ENCODE peak calls at places on chromosomes 16 and 17, in seven cellular contexts. One of them, this sample, is unnamed.

GRCh38 chr16:10165643-10166042 is 16.6 kb downstream of the GRIN2A start:
- DNase-seq in Calu3: no peak
- DNase-seq in SHP77 treated with DMSO at 0.1 percent for 48 hours: no peak
- DNase-seq in substantia nigra: no peak
- DNase-seq in ELR: no peak
- DNase-seq in activated T-cell treated with anti-CD3 and anti-CD28 coated beads for 48 hours: no peak
- DNase-seq in heart left ventricle: no peak
- DNase-seq in this sample: no peak

GRCh38 chr16:66605177-66605999 is 884 bp downstream of the CMTM3 start:
- DNase-seq in ELR: peak
- DNase-seq in heart left ventricle: peak
- DNase-seq in substantia nigra: no peak
- DNase-seq in SHP77 treated with DMSO at 0.1 percent for 48 hours: no peak
- DNase-seq in activated T-cell treated with anti-CD3 and anti-CD28 coated beads for 48 hours: peak
- DNase-seq in Calu3: peak
- DNase-seq in this sample: no peak

GRCh38 chr17:8463089-8463488 is 27.4 kb downstream of the NDEL1 start:
- DNase-seq in ELR: no peak
- DNase-seq in substantia nigra: no peak
- DNase-seq in heart left ventricle: no peak
- DNase-seq in activated T-cell treated with anti-CD3 and anti-CD28 coated beads for 48 hours: no peak
- DNase-seq in Calu3: no peak
- DNase-seq in SHP77 treated with DMSO at 0.1 percent for 48 hours: no peak
- DNase-seq in this sample: no peak

GRCh38 chr17:12584727-12585126 is 81.0 kb upstream of the MYOCD start:
- DNase-seq in SHP77 treated with DMSO at 0.1 percent for 48 hours: no peak
- DNase-seq in heart left ventricle: no peak
- DNase-seq in Calu3: no peak
- DNase-seq in substantia nigra: no peak
- DNase-seq in ELR: no peak
- DNase-seq in activated T-cell treated with anti-CD3 and anti-CD28 coated beads for 48 hours: no peak
- DNase-seq in this sample: no peak

GRCh38 chr17:80789356-80789902 is 202.2 kb upstream of the CHMP6 start:
- DNase-seq in SHP77 treated with DMSO at 0.1 percent for 48 hours: no peak
- DNase-seq in ELR: peak
- DNase-seq in Calu3: peak
- DNase-seq in heart left ventricle: peak
- DNase-seq in activated T-cell treated with anti-CD3 and anti-CD28 coated beads for 48 hours: no peak
- DNase-seq in substantia nigra: no peak
- DNase-seq in this sample: no peak

GRCh38 chr17:80792373-80792781 is 199.3 kb upstream of the CHMP6 start:
- DNase-seq in activated T-cell treated with anti-CD3 and anti-CD28 coated beads for 48 hours: no peak
- DNase-seq in heart left ventricle: no peak
- DNase-seq in substantia nigra: no peak
- DNase-seq in ELR: no peak
- DNase-seq in Calu3: no peak
- DNase-seq in SHP77 treated with DMSO at 0.1 percent for 48 hours: no peak
- DNase-seq in this sample: no peak

GRCh38 chr17:57956311-57957119 is 1.3 kb upstream of the CUEDC1 start:
- DNase-seq in substantia nigra: no peak
- DNase-seq in Calu3: no peak
- DNase-seq in heart left ventricle: no peak
- DNase-seq in SHP77 treated with DMSO at 0.1 percent for 48 hours: no peak
- DNase-seq in activated T-cell treated with anti-CD3 and anti-CD28 coated beads for 48 hours: no peak
- DNase-seq in ELR: no peak
- DNase-seq in this sample: no peak

GRCh38 chr17:17577373-17577772 is 14.1 kb downstream of the PEMT start:
- DNase-seq in ELR: no peak
- DNase-seq in SHP77 treated with DMSO at 0.1 percent for 48 hours: no peak
- DNase-seq in Calu3: no peak
- DNase-seq in substantia nigra: no peak
- DNase-seq in heart left ventricle: no peak
- DNase-seq in activated T-cell treated with anti-CD3 and anti-CD28 coated beads for 48 hours: no peak
- DNase-seq in this sample: no peak

GRCh38 chr17:82266142-82266541 is 7.4 kb downstream of the CSNK1D start:
- DNase-seq in SHP77 treated with DMSO at 0.1 percent for 48 hours: no peak
- DNase-seq in ELR: no peak
- DNase-seq in heart left ventricle: no peak
- DNase-seq in activated T-cell treated with anti-CD3 and anti-CD28 coated beads for 48 hours: no peak
- DNase-seq in substantia nigra: no peak
- DNase-seq in Calu3: no peak
- DNase-seq in this sample: no peak

GRCh38 chr16:11876306-11876705 is 25.0 kb upstream of the RSL1D1 start:
- DNase-seq in substantia nigra: no peak
- DNase-seq in SHP77 treated with DMSO at 0.1 percent for 48 hours: no peak
- DNase-seq in ELR: no peak
- DNase-seq in Calu3: no peak
- DNase-seq in activated T-cell treated with anti-CD3 and anti-CD28 coated beads for 48 hours: no peak
- DNase-seq in heart left ventricle: no peak
- DNase-seq in this sample: no peak

GRCh38 chr17:418421-418751 is 65.8 kb upstream of the RPH3AL start:
- DNase-seq in heart left ventricle: no peak
- DNase-seq in substantia nigra: no peak
- DNase-seq in SHP77 treated with DMSO at 0.1 percent for 48 hours: no peak
- DNase-seq in ELR: no peak
- DNase-seq in Calu3: no peak
- DNase-seq in activated T-cell treated with anti-CD3 and anti-CD28 coated beads for 48 hours: no peak
- DNase-seq in this sample: no peak

GRCh38 chr17:41494524-41494923 is 4.8 kb upstream of the KRT36 start:
- DNase-seq in Calu3: no peak
- DNase-seq in ELR: peak
- DNase-seq in heart left ventricle: no peak
- DNase-seq in substantia nigra: no peak
- DNase-seq in SHP77 treated with DMSO at 0.1 percent for 48 hours: no peak
- DNase-seq in activated T-cell treated with anti-CD3 and anti-CD28 coated beads for 48 hours: no peak
- DNase-seq in this sample: no peak

GRCh38 chr17:67021196-67021595 is 23.2 kb upstream of the CACNG1 start:
- DNase-seq in Calu3: no peak
- DNase-seq in substantia nigra: no peak
- DNase-seq in heart left ventricle: no peak
- DNase-seq in SHP77 treated with DMSO at 0.1 percent for 48 hours: no peak
- DNase-seq in activated T-cell treated with anti-CD3 and anti-CD28 coated beads for 48 hours: no peak
- DNase-seq in ELR: no peak
- DNase-seq in this sample: no peak

GRCh38 chr17:75499313-75500022 is 15.9 kb downstream of the CASKIN2 start:
- DNase-seq in substantia nigra: no peak
- DNase-seq in ELR: no peak
- DNase-seq in SHP77 treated with DMSO at 0.1 percent for 48 hours: no peak
- DNase-seq in Calu3: no peak
- DNase-seq in heart left ventricle: no peak
- DNase-seq in activated T-cell treated with anti-CD3 and anti-CD28 coated beads for 48 hours: no peak
- DNase-seq in this sample: no peak

GRCh38 chr16:81451753-81452680 is 7.4 kb downstream of the CMIP start:
- DNase-seq in Calu3: no peak
- DNase-seq in SHP77 treated with DMSO at 0.1 percent for 48 hours: no peak
- DNase-seq in heart left ventricle: no peak
- DNase-seq in activated T-cell treated with anti-CD3 and anti-CD28 coated beads for 48 hours: no peak
- DNase-seq in ELR: no peak
- DNase-seq in substantia nigra: no peak
- DNase-seq in this sample: no peak

GRCh38 chr17:35878361-35878760 is 1.8 kb downstream of the CCL5 start:
- DNase-seq in ELR: no peak
- DNase-seq in activated T-cell treated with anti-CD3 and anti-CD28 coated beads for 48 hours: no peak
- DNase-seq in substantia nigra: no peak
- DNase-seq in Calu3: no peak
- DNase-seq in heart left ventricle: no peak
- DNase-seq in SHP77 treated with DMSO at 0.1 percent for 48 hours: no peak
- DNase-seq in this sample: no peak

GRCh38 chr16:525123-525519 is 2.4 kb upstream of the CAPN15 start:
- DNase-seq in ELR: no peak
- DNase-seq in heart left ventricle: no peak
- DNase-seq in SHP77 treated with DMSO at 0.1 percent for 48 hours: no peak
- DNase-seq in activated T-cell treated with anti-CD3 and anti-CD28 coated beads for 48 hours: no peak
- DNase-seq in Calu3: no peak
- DNase-seq in substantia nigra: no peak
- DNase-seq in this sample: no peak

GRCh38 chr16:20191566-20191965 is 117.9 kb upstream of the GPR139 start:
- DNase-seq in substantia nigra: no peak
- DNase-seq in ELR: no peak
- DNase-seq in activated T-cell treated with anti-CD3 and anti-CD28 coated beads for 48 hours: no peak
- DNase-seq in Calu3: no peak
- DNase-seq in SHP77 treated with DMSO at 0.1 percent for 48 hours: no peak
- DNase-seq in heart left ventricle: no peak
- DNase-seq in this sample: no peak

GRCh38 chr17:15184872-15185624 is 80.1 kb downstream of the PMP22 start:
- DNase-seq in substantia nigra: no peak
- DNase-seq in ELR: no peak
- DNase-seq in activated T-cell treated with anti-CD3 and anti-CD28 coated beads for 48 hours: no peak
- DNase-seq in heart left ventricle: no peak
- DNase-seq in SHP77 treated with DMSO at 0.1 percent for 48 hours: no peak
- DNase-seq in Calu3: no peak
- DNase-seq in this sample: no peak

GRCh38 chr17:1785925-1786324 is 24.1 kb downstream of the SERPINF1 start:
- DNase-seq in activated T-cell treated with anti-CD3 and anti-CD28 coated beads for 48 hours: no peak
- DNase-seq in substantia nigra: no peak
- DNase-seq in ELR: no peak
- DNase-seq in SHP77 treated with DMSO at 0.1 percent for 48 hours: no peak
- DNase-seq in Calu3: no peak
- DNase-seq in heart left ventricle: peak
- DNase-seq in this sample: no peak

GRCh38 chr16:57279780-57280638 is 4.5 kb downstream of the PLLP start:
- DNase-seq in Calu3: no peak
- DNase-seq in heart left ventricle: no peak
- DNase-seq in SHP77 treated with DMSO at 0.1 percent for 48 hours: no peak
- DNase-seq in ELR: no peak
- DNase-seq in activated T-cell treated with anti-CD3 and anti-CD28 coated beads for 48 hours: no peak
- DNase-seq in substantia nigra: no peak
- DNase-seq in this sample: no peak

GRCh38 chr17:37100231-37100630 is 151.5 kb downstream of the AATF start:
- DNase-seq in ELR: no peak
- DNase-seq in SHP77 treated with DMSO at 0.1 percent for 48 hours: no peak
- DNase-seq in heart left ventricle: no peak
- DNase-seq in activated T-cell treated with anti-CD3 and anti-CD28 coated beads for 48 hours: no peak
- DNase-seq in substantia nigra: no peak
- DNase-seq in Calu3: no peak
- DNase-seq in this sample: no peak

GRCh38 chr16:1461146-1461545 is 13.7 kb downstream of the CLCN7 start:
- DNase-seq in heart left ventricle: no peak
- DNase-seq in ELR: no peak
- DNase-seq in substantia nigra: no peak
- DNase-seq in activated T-cell treated with anti-CD3 and anti-CD28 coated beads for 48 hours: no peak
- DNase-seq in SHP77 treated with DMSO at 0.1 percent for 48 hours: no peak
- DNase-seq in Calu3: no peak
- DNase-seq in this sample: no peak

GRCh38 chr17:185445-186138 is 4.1 kb upstream of the DOC2B start:
- DNase-seq in heart left ventricle: peak
- DNase-seq in activated T-cell treated with anti-CD3 and anti-CD28 coated beads for 48 hours: no peak
- DNase-seq in substantia nigra: no peak
- DNase-seq in SHP77 treated with DMSO at 0.1 percent for 48 hours: no peak
- DNase-seq in Calu3: no peak
- DNase-seq in ELR: no peak
- DNase-seq in this sample: no peak

GRCh38 chr16:886084-886543 is 84.7 kb downstream of the LMF1 start:
- DNase-seq in activated T-cell treated with anti-CD3 and anti-CD28 coated beads for 48 hours: no peak
- DNase-seq in substantia nigra: no peak
- DNase-seq in Calu3: no peak
- DNase-seq in SHP77 treated with DMSO at 0.1 percent for 48 hours: no peak
- DNase-seq in heart left ventricle: no peak
- DNase-seq in ELR: no peak
- DNase-seq in this sample: no peak

GRCh38 chr17:69561462-69561861 is 147.0 kb downstream of the MAP2K6 start:
- DNase-seq in Calu3: no peak
- DNase-seq in substantia nigra: no peak
- DNase-seq in ELR: peak
- DNase-seq in activated T-cell treated with anti-CD3 and anti-CD28 coated beads for 48 hours: no peak
- DNase-seq in SHP77 treated with DMSO at 0.1 percent for 48 hours: no peak
- DNase-seq in heart left ventricle: no peak
- DNase-seq in this sample: no peak

GRCh38 chr17:64622931-64623654 is 39.0 kb downstream of the SMURF2 start:
- DNase-seq in substantia nigra: no peak
- DNase-seq in SHP77 treated with DMSO at 0.1 percent for 48 hours: no peak
- DNase-seq in activated T-cell treated with anti-CD3 and anti-CD28 coated beads for 48 hours: no peak
- DNase-seq in ELR: peak
- DNase-seq in heart left ventricle: no peak
- DNase-seq in Calu3: no peak
- DNase-seq in this sample: no peak

GRCh38 chr16:11632455-11632921 is 35.8 kb upstream of the SNN start:
- DNase-seq in substantia nigra: peak
- DNase-seq in Calu3: peak
- DNase-seq in SHP77 treated with DMSO at 0.1 percent for 48 hours: no peak
- DNase-seq in ELR: peak
- DNase-seq in activated T-cell treated with anti-CD3 and anti-CD28 coated beads for 48 hours: no peak
- DNase-seq in heart left ventricle: peak
- DNase-seq in this sample: no peak

This sample was measured in DMS153.